ENCODE peak calls at places on chromosomes 11 and 22, in ten cellular contexts. One of them, this sample, is unnamed.

GRCh38 chr11:92227954-92228935 is 3.6 kb downstream of the FAT3 start:
- DNase-seq in WERI-Rb-1: no peak
- DNase-seq in psoas muscle: peak; percentile 26
- DNase-seq in astrocyte of the spinal cord: peak; percentile 37
- DNase-seq in spleen: no peak
- DNase-seq in neural crest cell: no peak
- DNase-seq in K562: no peak
- DNase-seq in pancreas: no peak
- DNase-seq in fibroblast of lung: peak; percentile 34
- DNase-seq in HepG2: no peak
- DNase-seq in this sample: no peak

GRCh38 chr22:38129021-38129420 is 18.5 kb upstream of the BAIAP2L2 start:
- DNase-seq in WERI-Rb-1: no peak
- DNase-seq in psoas muscle: no peak
- DNase-seq in astrocyte of the spinal cord: no peak
- DNase-seq in spleen: no peak
- DNase-seq in neural crest cell: no peak
- DNase-seq in K562: no peak
- DNase-seq in pancreas: no peak
- DNase-seq in fibroblast of lung: no peak
- DNase-seq in HepG2: no peak
- DNase-seq in this sample: no peak

GRCh38 chr11:86162257-86162656 is 82.3 kb upstream of the EED start:
- DNase-seq in WERI-Rb-1: no peak
- DNase-seq in psoas muscle: peak; percentile 39
- DNase-seq in astrocyte of the spinal cord: peak; percentile 86
- DNase-seq in spleen: no peak
- DNase-seq in neural crest cell: no peak
- DNase-seq in K562: no peak
- DNase-seq in pancreas: no peak
- DNase-seq in fibroblast of lung: peak; percentile 83
- DNase-seq in HepG2: no peak
- DNase-seq in this sample: no peak

GRCh38 chr11:130623909-130624668 is 175.6 kb downstream of the ADAMTS15 start:
- DNase-seq in WERI-Rb-1: no peak
- DNase-seq in psoas muscle: no peak
- DNase-seq in astrocyte of the spinal cord: peak; percentile 74
- DNase-seq in spleen: no peak
- DNase-seq in neural crest cell: no peak
- DNase-seq in K562: no peak
- DNase-seq in pancreas: no peak
- DNase-seq in fibroblast of lung: peak; percentile 50
- DNase-seq in HepG2: no peak
- DNase-seq in this sample: no peak

GRCh38 chr11:8988329-8989234 is 15.2 kb downstream of the NRIP3 start:
- DNase-seq in WERI-Rb-1: no peak
- DNase-seq in psoas muscle: no peak
- DNase-seq in astrocyte of the spinal cord: peak; percentile 24
- DNase-seq in spleen: no peak
- DNase-seq in neural crest cell: no peak
- DNase-seq in K562: peak; percentile 93
- DNase-seq in pancreas: no peak
- DNase-seq in fibroblast of lung: no peak
- DNase-seq in HepG2: no peak
- DNase-seq in this sample: no peak

GRCh38 chr11:34866375-34866774 is 49.8 kb downstream of the APIP start:
- DNase-seq in WERI-Rb-1: no peak
- DNase-seq in psoas muscle: no peak
- DNase-seq in astrocyte of the spinal cord: no peak
- DNase-seq in spleen: no peak
- DNase-seq in neural crest cell: no peak
- DNase-seq in K562: no peak
- DNase-seq in pancreas: no peak
- DNase-seq in fibroblast of lung: peak; percentile 91
- DNase-seq in HepG2: no peak
- DNase-seq in this sample: no peak

GRCh38 chr11:128927683-128928336 is 14.9 kb downstream of the TP53AIP1 start:
- DNase-seq in WERI-Rb-1: no peak
- DNase-seq in psoas muscle: no peak
- DNase-seq in astrocyte of the spinal cord: no peak
- DNase-seq in spleen: peak; percentile 74
- DNase-seq in neural crest cell: no peak
- DNase-seq in K562: no peak
- DNase-seq in pancreas: no peak
- DNase-seq in fibroblast of lung: no peak
- DNase-seq in HepG2: no peak
- DNase-seq in this sample: no peak

GRCh38 chr22:39490135-39490798 is 11.8 kb upstream of the MIEF1 start:
- DNase-seq in WERI-Rb-1: peak; percentile 78
- DNase-seq in psoas muscle: peak; percentile 83
- DNase-seq in astrocyte of the spinal cord: peak; percentile 62
- DNase-seq in spleen: peak; percentile 97
- DNase-seq in neural crest cell: peak; percentile 47
- DNase-seq in K562: peak; percentile 87
- DNase-seq in pancreas: peak; percentile 69
- DNase-seq in fibroblast of lung: peak; percentile 72
- DNase-seq in HepG2: peak; percentile 62
- DNase-seq in this sample: peak; percentile 60

GRCh38 chr11:64622681-64623080 is 31.7 kb downstream of the SLC22A12 start:
- DNase-seq in WERI-Rb-1: no peak
- DNase-seq in psoas muscle: no peak
- DNase-seq in astrocyte of the spinal cord: no peak
- DNase-seq in spleen: no peak
- DNase-seq in neural crest cell: no peak
- DNase-seq in K562: no peak
- DNase-seq in pancreas: no peak
- DNase-seq in fibroblast of lung: no peak
- DNase-seq in HepG2: no peak
- DNase-seq in this sample: no peak

GRCh38 chr22:28514314-28514713 is 165.3 kb downstream of the TTC28 start:
- DNase-seq in WERI-Rb-1: no peak
- DNase-seq in psoas muscle: no peak
- DNase-seq in astrocyte of the spinal cord: no peak
- DNase-seq in spleen: no peak
- DNase-seq in neural crest cell: no peak
- DNase-seq in K562: no peak
- DNase-seq in pancreas: no peak
- DNase-seq in fibroblast of lung: peak; percentile 13
- DNase-seq in HepG2: no peak
- DNase-seq in this sample: no peak

GRCh38 chr11:108565653-108566052 is 27.9 kb downstream of the EXPH5 start:
- DNase-seq in WERI-Rb-1: no peak
- DNase-seq in psoas muscle: no peak
- DNase-seq in astrocyte of the spinal cord: no peak
- DNase-seq in spleen: no peak
- DNase-seq in neural crest cell: no peak
- DNase-seq in K562: no peak
- DNase-seq in pancreas: no peak
- DNase-seq in fibroblast of lung: no peak
- DNase-seq in HepG2: no peak
- DNase-seq in this sample: no peak
- TF ChIP-seq CTCF in WERI-Rb-1: no peak
- TF ChIP-seq CTCF in psoas muscle: no peak
- TF ChIP-seq CTCF in astrocyte of the spinal cord: no peak
- TF ChIP-seq CTCF in spleen: no peak
- TF ChIP-seq CTCF in neural crest cell: no peak
- TF ChIP-seq CTCF in K562: no peak
- TF ChIP-seq CTCF in pancreas: no peak
- TF ChIP-seq CTCF in fibroblast of lung: no peak
- TF ChIP-seq CTCF in HepG2: no peak
- TF ChIP-seq CTCF in this sample: no peak

DNA sequence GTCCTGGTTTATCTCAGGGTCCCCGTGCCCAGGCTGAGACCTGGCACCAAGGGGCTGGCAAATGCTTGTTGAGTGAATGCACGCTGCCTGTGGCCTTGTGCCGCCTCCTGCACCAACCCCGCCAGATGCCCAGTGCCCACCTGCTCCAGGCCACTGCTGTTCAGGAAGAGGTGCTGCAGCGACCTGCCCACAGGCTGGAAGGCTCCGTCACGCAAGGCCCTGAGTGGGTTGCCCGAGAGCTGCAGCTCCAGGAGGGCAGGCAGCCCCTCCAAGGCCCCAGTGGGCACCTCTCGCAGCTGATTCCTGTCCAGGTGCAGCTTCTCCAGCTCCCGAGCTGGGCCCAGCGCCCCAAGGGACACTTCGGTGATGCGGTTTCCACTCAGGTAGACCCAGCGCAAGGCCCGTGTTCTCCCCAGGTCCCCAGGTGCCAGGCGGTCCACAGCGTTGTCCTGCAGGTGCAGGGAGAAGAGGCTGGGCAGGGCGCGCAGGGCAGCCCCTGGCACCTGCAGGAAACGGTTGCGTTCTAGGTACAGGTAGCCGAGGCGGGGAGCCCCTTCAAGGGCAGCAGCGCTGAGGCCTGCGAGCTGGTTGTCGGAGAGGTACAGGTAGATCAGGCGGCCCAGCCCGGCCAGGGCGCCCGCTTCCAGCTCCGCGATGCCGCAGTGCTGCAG is 3.6 kb downstream of the CHADL start:
- DNase-seq in WERI-Rb-1: no peak
- DNase-seq in psoas muscle: no peak
- DNase-seq in astrocyte of the spinal cord: no peak
- DNase-seq in spleen: no peak
- DNase-seq in neural crest cell: no peak
- DNase-seq in K562: no peak
- DNase-seq in pancreas: no peak
- DNase-seq in fibroblast of lung: no peak
- DNase-seq in HepG2: no peak
- DNase-seq in this sample: no peak
- TF ChIP-seq CTCF in WERI-Rb-1: no peak
- TF ChIP-seq CTCF in psoas muscle: no peak
- TF ChIP-seq CTCF in astrocyte of the spinal cord: no peak
- TF ChIP-seq CTCF in spleen: no peak
- TF ChIP-seq CTCF in neural crest cell: no peak
- TF ChIP-seq CTCF in K562: no peak
- TF ChIP-seq CTCF in pancreas: no peak
- TF ChIP-seq CTCF in fibroblast of lung: no peak
- TF ChIP-seq CTCF in HepG2: no peak
- TF ChIP-seq CTCF in this sample: peak; percentile 53

GRCh38 chr22:31995807-31996206 is 47.3 kb upstream of the SLC5A1 start:
- DNase-seq in WERI-Rb-1: no peak
- DNase-seq in psoas muscle: no peak
- DNase-seq in astrocyte of the spinal cord: no peak
- DNase-seq in spleen: no peak
- DNase-seq in neural crest cell: no peak
- DNase-seq in K562: no peak
- DNase-seq in pancreas: no peak
- DNase-seq in fibroblast of lung: no peak
- DNase-seq in HepG2: no peak
- DNase-seq in this sample: no peak

GRCh38 chr22:31998784-31999435 is 44.2 kb upstream of the SLC5A1 start:
- DNase-seq in WERI-Rb-1: no peak
- DNase-seq in psoas muscle: no peak
- DNase-seq in astrocyte of the spinal cord: no peak
- DNase-seq in spleen: no peak
- DNase-seq in neural crest cell: no peak
- DNase-seq in K562: no peak
- DNase-seq in pancreas: no peak
- DNase-seq in fibroblast of lung: no peak
- DNase-seq in HepG2: no peak
- DNase-seq in this sample: no peak

GRCh38 chr22:32000171-32000570 is 42.9 kb upstream of the SLC5A1 start:
- DNase-seq in WERI-Rb-1: no peak
- DNase-seq in psoas muscle: no peak
- DNase-seq in astrocyte of the spinal cord: no peak
- DNase-seq in spleen: no peak
- DNase-seq in neural crest cell: no peak
- DNase-seq in K562: no peak
- DNase-seq in pancreas: no peak
- DNase-seq in fibroblast of lung: no peak
- DNase-seq in HepG2: peak; percentile 16
- DNase-seq in this sample: no peak

DNA sequence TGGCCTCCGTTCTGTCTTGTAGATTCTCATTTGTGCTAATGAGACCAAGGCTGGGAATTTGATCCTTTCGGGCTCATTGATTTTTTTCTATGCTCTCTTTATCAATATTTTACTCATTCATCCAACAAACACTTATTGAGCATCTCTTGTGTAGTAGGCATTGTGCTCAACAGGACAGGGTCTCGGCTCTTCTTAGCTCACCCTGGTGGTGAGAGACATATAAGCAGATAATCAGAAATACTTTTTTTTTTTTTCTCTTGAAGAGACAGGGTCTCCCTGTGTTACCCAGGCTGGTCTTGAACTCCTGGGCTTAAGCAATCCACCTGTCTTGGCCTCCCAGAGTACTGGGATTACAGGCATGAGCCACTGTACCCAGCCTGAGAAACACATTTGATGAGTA is 48.0 kb upstream of the SLC5A1 start:
- DNase-seq in WERI-Rb-1: no peak
- DNase-seq in psoas muscle: no peak
- DNase-seq in astrocyte of the spinal cord: no peak
- DNase-seq in spleen: no peak
- DNase-seq in neural crest cell: no peak
- DNase-seq in K562: no peak
- DNase-seq in pancreas: no peak
- DNase-seq in fibroblast of lung: no peak
- DNase-seq in HepG2: no peak
- DNase-seq in this sample: no peak
- TF ChIP-seq CTCF in WERI-Rb-1: no peak
- TF ChIP-seq CTCF in psoas muscle: no peak
- TF ChIP-seq CTCF in astrocyte of the spinal cord: peak; percentile 19
- TF ChIP-seq CTCF in spleen: no peak
- TF ChIP-seq CTCF in neural crest cell: peak; percentile 50
- TF ChIP-seq CTCF in K562: no peak
- TF ChIP-seq CTCF in pancreas: no peak
- TF ChIP-seq CTCF in fibroblast of lung: peak; percentile 24
- TF ChIP-seq CTCF in HepG2: no peak
- TF ChIP-seq CTCF in this sample: peak; percentile 59

GRCh38 chr11:1389103-1389931 is 417 bp upstream of the BRSK2 start:
- DNase-seq in WERI-Rb-1: peak; percentile 98
- DNase-seq in psoas muscle: peak; percentile 96
- DNase-seq in astrocyte of the spinal cord: peak; percentile 95
- DNase-seq in spleen: peak; percentile 98
- DNase-seq in neural crest cell: peak; percentile 98
- DNase-seq in K562: peak; percentile 92
- DNase-seq in pancreas: peak; percentile 99
- DNase-seq in fibroblast of lung: peak; percentile 94
- DNase-seq in HepG2: peak; percentile 86
- DNase-seq in this sample: peak; percentile 98

GRCh38 chr11:1391165-1392010 is 1.7 kb downstream of the BRSK2 start:
- DNase-seq in WERI-Rb-1: peak; percentile 73
- DNase-seq in psoas muscle: no peak
- DNase-seq in astrocyte of the spinal cord: no peak
- DNase-seq in spleen: no peak
- DNase-seq in neural crest cell: peak; percentile 40
- DNase-seq in K562: no peak
- DNase-seq in pancreas: peak; percentile 73
- DNase-seq in fibroblast of lung: no peak
- DNase-seq in HepG2: no peak
- DNase-seq in this sample: no peak

GRCh38 chr11:1392111-1392510 is 2.4 kb downstream of the BRSK2 start:
- DNase-seq in WERI-Rb-1: no peak
- DNase-seq in psoas muscle: no peak
- DNase-seq in astrocyte of the spinal cord: no peak
- DNase-seq in spleen: no peak
- DNase-seq in neural crest cell: no peak
- DNase-seq in K562: no peak
- DNase-seq in pancreas: peak; percentile 88
- DNase-seq in fibroblast of lung: no peak
- DNase-seq in HepG2: no peak
- DNase-seq in this sample: no peak

GRCh38 chr11:1389932-1390587 is at the start of gene BRSK2:
- DNase-seq in WERI-Rb-1: peak; percentile 3
- DNase-seq in psoas muscle: peak; percentile 17
- DNase-seq in astrocyte of the spinal cord: no peak
- DNase-seq in spleen: no peak
- DNase-seq in neural crest cell: no peak
- DNase-seq in K562: no peak
- DNase-seq in pancreas: peak; percentile 67
- DNase-seq in fibroblast of lung: no peak
- DNase-seq in HepG2: no peak
- DNase-seq in this sample: no peak

GRCh38 chr11:1390603-1391164 is 950 bp downstream of the BRSK2 start:
- DNase-seq in WERI-Rb-1: peak; percentile 38
- DNase-seq in psoas muscle: peak; percentile 40
- DNase-seq in astrocyte of the spinal cord: no peak
- DNase-seq in spleen: peak; percentile 83
- DNase-seq in neural crest cell: peak; percentile 50
- DNase-seq in K562: no peak
- DNase-seq in pancreas: peak; percentile 81
- DNase-seq in fibroblast of lung: no peak
- DNase-seq in HepG2: no peak
- DNase-seq in this sample: peak; percentile 58
- TF ChIP-seq CTCF in WERI-Rb-1: no peak
- TF ChIP-seq CTCF in psoas muscle: no peak
- TF ChIP-seq CTCF in astrocyte of the spinal cord: no peak
- TF ChIP-seq CTCF in spleen: no peak
- TF ChIP-seq CTCF in neural crest cell: no peak
- TF ChIP-seq CTCF in K562: no peak
- TF ChIP-seq CTCF in pancreas: no peak
- TF ChIP-seq CTCF in fibroblast of lung: no peak
- TF ChIP-seq CTCF in HepG2: no peak
- TF ChIP-seq CTCF in this sample: no peak

This sample was measured in endothelial cell.